ENCODE peak calls at places on chromosomes 12 and 14, in ten cellular contexts. O, B, Z, J, T, E, U, H, Y and L are unnamed samples.

GRCh38 chr14:76322594-76323220 is 53.2 kb upstream of the ESRRB start:
- DNase-seq in O (no peak), Z (no peak), B (no peak), H (no peak), E (no peak), Y (no peak), T (no peak), U (no peak), J (no peak), L (no peak)

GRCh38 chr14:79575032-79575431 is 636.3 kb downstream of the DIO2 start:
- DNase-seq in J (no peak), E (no peak), Z (no peak), T (no peak), H (no peak), Y (no peak), O (no peak), B (no peak), U (no peak), L (no peak)

GRCh38 chr12:31965090-31965489 is 5.9 kb downstream of the RESF1 start:
- DNase-seq in J (peak), Y (no peak), O (no peak), U (no peak), H (no peak), B (no peak), E (no peak), T (no peak), Z (no peak), L (no peak)

GRCh38 chr14:105415481-105416428 is 3.9 kb upstream of the MTA1 start:
- DNase-seq in Z (no peak), H (no peak), U (no peak), E (no peak), T (no peak), B (no peak), Y (no peak), J (peak), O (no peak), L (no peak)

GRCh38 chr12:102342281-102343006 is 137.9 kb downstream of the IGF1 start:
- DNase-seq in Y (no peak), U (no peak), T (no peak), Z (no peak), H (no peak), E (no peak), O (no peak), B (no peak), J (no peak), L (no peak)

GRCh38 chr14:88252536-88252935 is 70.5 kb downstream of the KCNK10 start:
- DNase-seq in O (no peak), E (no peak), U (no peak), H (no peak), Z (no peak), T (no peak), J (no peak), B (no peak), Y (no peak), L (no peak)

GRCh38 chr12:53299101-53299453 is 418 bp upstream of the MYG1 start:
- DNase-seq in Z (no peak), E (peak), O (no peak), H (no peak), T (no peak), J (no peak), U (no peak), Y (no peak), B (peak), L (no peak)

GRCh38 chr14:31936100-31936499 is 141.0 kb upstream of the ARHGAP5 start:
- DNase-seq in B (no peak), E (no peak), Z (no peak), H (no peak), J (no peak), T (no peak), Y (no peak), U (no peak), O (no peak), L (no peak)

GRCh38 chr12:64544796-64545382 is 65.4 kb upstream of the RASSF3 start:
- DNase-seq in T (no peak), J (no peak), B (no peak), O (peak), E (no peak), Y (no peak), H (no peak), U (no peak), Z (no peak), L (peak)

GRCh38 chr14:81132492-81132891 is 88.3 kb downstream of the GTF2A1 start:
- DNase-seq in B (no peak), E (no peak), O (peak), Y (peak), J (no peak), U (no peak), Z (no peak), H (no peak), T (no peak), L (no peak)